ENCODE peak calls at places on chromosomes 11 and 22, in seven cellular contexts. E is lower leg skin, S is GF-D8, L is osteocyte, I is NCI-H1105, A is T-cell, Y is transverse colon. W is an unnamed sample.

GRCh38 chr11:83819936-83820549 is 533.9 kb upstream of the CCDC90B start:
- DNase-seq in S (peak), L (no peak), E (no peak), A (no peak), I (peak), Y (no peak), W (peak)

GRCh38 chr22:49658902-49659280 is 168.8 kb downstream of the BRD1 start:
- DNase-seq in E (no peak), S (no peak), I (no peak), Y (no peak), L (no peak), A (no peak), W (no peak)

GRCh38 chr11:64230209-64230984 is at the start of gene DNAJC4:
- DNase-seq in E (peak), I (peak), A (peak), S (no peak), L (peak), Y (peak), W (peak)

GRCh38 chr22:19811211-19811621 is 43.5 kb downstream of the GNB1L start:
- DNase-seq in L (peak), A (no peak), I (no peak), S (no peak), E (no peak), Y (no peak), W (no peak)

GRCh38 chr11:12213920-12214319 is 103.5 kb downstream of the MICAL2 start:
- DNase-seq in I (no peak), S (no peak), Y (no peak), L (no peak), A (no peak), E (no peak), W (no peak)

GRCh38 chr11:131615611-131616010 is 245.2 kb downstream of the NTM start:
- DNase-seq in L (no peak), I (no peak), S (no peak), A (no peak), E (no peak), Y (no peak), W (no peak)

GRCh38 chr11:115552151-115552550 is 47.9 kb upstream of the CADM1 start:
- DNase-seq in L (no peak), S (no peak), E (no peak), Y (no peak), A (no peak), I (peak), W (no peak)

GRCh38 chr11:14384338-14384737 is 25.4 kb upstream of the RRAS2 start:
- DNase-seq in I (no peak), Y (no peak), S (no peak), L (no peak), A (no peak), E (no peak), W (no peak)

GRCh38 chr22:49331878-49332277 is 495.8 kb downstream of the BRD1 start:
- DNase-seq in I (no peak), E (no peak), L (peak), A (no peak), S (no peak), Y (peak), W (no peak)

GRCh38 chr22:36052505-36052941 is 23.9 kb upstream of the RBFOX2 start:
- DNase-seq in S (no peak), Y (no peak), A (no peak), I (no peak), E (no peak), L (no peak), W (no peak)

GRCh38 chr11:114058026-114058706 is 1.3 kb upstream of the ZBTB16 start:
- DNase-seq in E (no peak), L (no peak), Y (no peak), A (no peak), S (no peak), I (no peak), W (no peak)

GRCh38 chr22:48894804-48895250 is 932.8 kb downstream of the BRD1 start:
- DNase-seq in I (no peak), E (no peak), L (peak), Y (no peak), S (no peak), A (no peak), W (no peak)

GRCh38 chr11:19232910-19233503 is 7.7 kb downstream of the E2F8 start:
- DNase-seq in I (no peak), L (no peak), Y (no peak), A (no peak), S (no peak), E (no peak), W (no peak)

GRCh38 chr11:66489636-66490035 is 9.4 kb downstream of the DPP3 start:
- DNase-seq in A (no peak), E (no peak), Y (no peak), S (no peak), L (no peak), I (no peak), W (no peak)

GRCh38 chr11:6655020-6655789 is 404 bp downstream of the DCHS1 start:
- DNase-seq in L (no peak), E (no peak), S (no peak), Y (no peak), I (no peak), A (peak), W (no peak)

GRCh38 chr11:10394229-10395100 is 60.6 kb upstream of the AMPD3 start:
- DNase-seq in S (no peak), A (no peak), E (no peak), Y (no peak), L (no peak), I (no peak), W (no peak)

GRCh38 chr22:35835998-35836691 is 118.5 kb downstream of the APOL5 start:
- DNase-seq in I (peak), L (no peak), S (no peak), E (no peak), A (no peak), Y (peak), W (no peak)

GRCh38 chr11:122723576-122723975 is 68.1 kb downstream of the UBASH3B start:
- DNase-seq in E (no peak), S (peak), L (no peak), A (no peak), Y (no peak), I (no peak), W (no peak)

GRCh38 chr22:44473166-44473565 is 24.9 kb downstream of the RTL6 start:
- DNase-seq in A (no peak), L (peak), E (no peak), I (no peak), S (no peak), Y (no peak), W (no peak)

GRCh38 chr22:37008365-37008764 is 10.9 kb downstream of the TST start:
- DNase-seq in I (no peak), E (no peak), L (no peak), Y (no peak), A (no peak), S (no peak), W (no peak)

GRCh38 chr11:87176044-87176443 is 138.3 kb downstream of the TMEM135 start:
- DNase-seq in E (no peak), L (no peak), Y (no peak), A (no peak), S (no peak), I (no peak), W (no peak)

GRCh38 chr11:11525283-11525682 is 96.5 kb downstream of the GALNT18 start:
- DNase-seq in S (no peak), L (no peak), I (no peak), A (no peak), Y (no peak), E (no peak), W (no peak)

GRCh38 chr11:134625151-134625550 is 213.1 kb upstream of the B3GAT1 start:
- DNase-seq in L (peak), E (no peak), I (no peak), A (no peak), S (no peak), Y (no peak), W (no peak)

GRCh38 chr22:46758867-46759290 is 3.6 kb upstream of the TBC1D22A start:
- DNase-seq in S (peak), Y (peak), E (no peak), A (no peak), L (no peak), I (no peak), W (peak)

GRCh38 chr11:103961010-103961409 is 75.4 kb upstream of the DDI1 start:
- DNase-seq in E (no peak), Y (no peak), I (no peak), A (no peak), S (no peak), L (no peak), W (no peak)

GRCh38 chr22:20015971-20016733 is 471 bp downstream of the ARVCF start:
- DNase-seq in A (no peak), S (no peak), L (no peak), Y (peak), I (peak), E (no peak), W (no peak)

GRCh38 chr11:12921580-12922157 is 87.4 kb upstream of the RASSF10 start:
- DNase-seq in E (no peak), L (no peak), A (no peak), S (no peak), Y (no peak), I (no peak), W (no peak)

GRCh38 chr11:128463975-128464374 is 123.4 kb downstream of the ETS1 start:
- DNase-seq in E (no peak), I (no peak), A (no peak), Y (no peak), L (no peak), S (no peak), W (no peak)

GRCh38 chr22:23837496-23837859 is 1.3 kb downstream of the DERL3 start:
- DNase-seq in S (no peak), L (no peak), E (no peak), Y (no peak), A (no peak), I (no peak), W (no peak)

GRCh38 chr22:30422481-30423295 is 2.9 kb upstream of the MTFP1 start:
- DNase-seq in Y (peak), L (peak), I (peak), S (no peak), E (peak), A (no peak), W (no peak)

W was measured in naive thymus-derived CD4-positive, alpha-beta T cell.